ENCODE peak calls at places on chromosomes 3 and 15, in four cellular contexts. N is upper lobe of left lung, F is HAP-1, G is A549. X is an unnamed sample. For H3K9me3, the result is how much of the 10 kb centered on the place peaks cover.

GRCh38 chr3:24454393-24454792 is 40.3 kb downstream of the THRB start:
- DNase-seq in N (no peak), G (no peak), F (no peak), X (no peak)

GRCh38 chr3:194058189-194058571 is 77.8 kb upstream of the HES1 start:
- DNase-seq in F (peak), N (peak), G (no peak), X (no peak)

GRCh38 chr3:119301001-119301400 is 6.8 kb downstream of the ARHGAP31 start:
- DNase-seq in F (no peak), N (no peak), G (no peak), X (no peak)

GRCh38 chr3:123723527-123724168 is 138.8 kb upstream of the HACD2 start:
- DNase-seq in N (peak), G (peak), F (peak), X (peak)

GRCh38 chr15:48389701-48390143 is 58.5 kb downstream of the DUT start:
- DNase-seq in G (no peak), F (no peak), N (no peak), X (no peak)

GRCh38 chr15:56732135-56732880 is 1.0 kb downstream of the ZNF280D start:
- DNase-seq in F (no peak), N (no peak), G (peak), X (no peak)

GRCh38 chr15:75371486-75371885 is 3.1 kb upstream of the MAN2C1 start:
- DNase-seq in F (no peak), G (no peak), N (no peak), X (no peak)

GRCh38 chr3:132871956-132872355 is 149.7 kb upstream of the NPHP3 start:
- DNase-seq in N (no peak), F (no peak), G (no peak), X (no peak)

GRCh38 chr3:185693985-185694675 is 108.0 kb downstream of the SENP2 start:
- DNase-seq in F (no peak), G (no peak), N (no peak), X (no peak)

GRCh38 chr3:194112120-194113106 is 23.5 kb upstream of the HES1 start:
- DNase-seq in F (no peak), N (peak), G (peak), X (no peak)

GRCh38 chr3:178195824-178196223 is 340.4 kb upstream of the KCNMB2 start:
- DNase-seq in N (no peak), G (no peak), F (no peak), X (no peak)

GRCh38 chr3:42120866-42121265 is 29.7 kb downstream of the TRAK1 start:
- DNase-seq in N (peak), G (no peak), F (no peak), X (no peak)

GRCh38 chr15:80951941-80952340 is 37.7 kb downstream of the MESD start:
- DNase-seq in G (no peak), N (peak), F (no peak), X (no peak)

GRCh38 chr15:98657721-98658120 is 9.4 kb downstream of the IGF1R start:
- DNase-seq in F (no peak), N (no peak), G (no peak), X (no peak)

GRCh38 chr3:26438981-26439884 is 183.3 kb upstream of the LRRC3B start:
- DNase-seq in G (no peak), F (no peak), N (no peak), X (no peak)

GRCh38 chr15:87355946-87356345 is 900.6 kb downstream of the NTRK3 start:
- DNase-seq in N (no peak), F (no peak), G (no peak), X (no peak)

GRCh38 chr3:27127195-27127594 is 242.0 kb downstream of the NEK10 start:
- DNase-seq in N (no peak), G (no peak), F (no peak), X (no peak)

DNA sequence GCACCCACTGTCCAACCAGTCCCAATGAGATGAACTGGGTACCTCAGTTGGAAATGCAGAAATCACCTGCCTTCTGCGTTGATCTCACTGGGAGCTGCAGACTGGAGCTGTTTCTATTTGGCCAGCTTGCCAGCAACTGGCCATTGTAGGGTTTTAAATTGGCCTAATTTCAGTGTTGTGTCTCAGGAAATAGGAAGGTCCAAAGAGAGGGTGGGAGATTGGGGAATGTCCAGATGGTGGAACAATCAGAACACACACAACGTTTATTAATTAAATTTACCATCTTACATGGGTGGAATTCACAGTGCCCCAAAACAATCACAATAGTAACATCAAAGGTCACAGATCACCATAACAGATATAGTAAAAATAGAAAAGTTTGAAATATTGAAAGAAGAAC is 189.5 kb downstream of the ZNF385D start:
- DNase-seq in F (no peak), N (no peak), G (no peak), X (no peak)
- H3K9me3 ChIP-seq in F (under half), N (under half), G (under half), X (under half)

GRCh38 chr15:23561914-23562313 is 3.6 kb upstream of the MKRN3 start:
- DNase-seq in N (no peak), F (no peak), G (no peak), X (no peak)

GRCh38 chr15:23567921-23568320 is 2.4 kb downstream of the MKRN3 start:
- DNase-seq in N (no peak), F (no peak), G (no peak), X (no peak)

GRCh38 chr15:23566070-23567050 is 886 bp downstream of the MKRN3 start:
- DNase-seq in F (no peak), G (no peak), N (no peak), X (peak)

GRCh38 chr15:23564798-23565394 is 578 bp upstream of the MKRN3 start:
- DNase-seq in N (no peak), F (no peak), G (no peak), X (no peak)

DNA sequence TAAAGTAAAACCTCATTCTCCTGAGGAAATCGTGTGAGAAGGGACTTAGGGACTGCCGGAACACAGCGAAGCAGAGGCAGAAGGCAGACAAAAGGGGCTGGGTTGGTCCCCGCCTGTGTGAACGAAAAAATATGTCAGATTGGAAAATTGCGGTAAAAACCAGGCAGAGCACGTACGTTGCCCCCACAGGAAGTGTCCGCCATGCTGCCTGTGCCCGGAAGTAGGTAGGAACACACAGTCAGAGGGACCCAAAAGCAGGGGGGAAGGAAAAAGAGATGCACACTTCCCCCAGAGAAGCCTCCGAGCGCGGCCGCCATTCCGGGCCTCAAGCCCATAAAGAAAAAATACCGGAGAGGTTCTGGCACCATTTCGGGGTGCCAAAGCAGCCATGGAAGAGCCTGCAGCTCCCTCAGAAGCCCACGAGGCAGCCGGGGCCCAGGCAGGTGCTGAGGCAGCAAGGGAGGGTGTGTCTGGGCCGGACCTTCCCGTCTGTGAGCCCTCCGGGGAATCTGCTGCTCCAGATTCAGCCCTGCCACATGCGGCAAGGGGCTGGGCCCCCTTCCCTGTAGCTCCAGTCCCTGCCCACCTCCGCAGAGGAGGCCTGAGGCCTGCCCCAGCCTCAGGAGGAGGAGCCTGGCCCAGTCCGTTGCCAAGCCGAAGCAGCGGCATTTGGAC is at the start of gene MKRN3:
- DNase-seq in G (peak), F (no peak), N (no peak), X (no peak)
- H3K9me3 ChIP-seq in G (under half), F (under half), N (under half), X (under half)

GRCh38 chr15:26298666-26299065 is 435.5 kb upstream of the ATP10A start:
- DNase-seq in G (no peak), F (no peak), N (no peak), X (no peak)
- H3K9me3 ChIP-seq in G (under half), F (under half), N (under half), X (under half)

DNA sequence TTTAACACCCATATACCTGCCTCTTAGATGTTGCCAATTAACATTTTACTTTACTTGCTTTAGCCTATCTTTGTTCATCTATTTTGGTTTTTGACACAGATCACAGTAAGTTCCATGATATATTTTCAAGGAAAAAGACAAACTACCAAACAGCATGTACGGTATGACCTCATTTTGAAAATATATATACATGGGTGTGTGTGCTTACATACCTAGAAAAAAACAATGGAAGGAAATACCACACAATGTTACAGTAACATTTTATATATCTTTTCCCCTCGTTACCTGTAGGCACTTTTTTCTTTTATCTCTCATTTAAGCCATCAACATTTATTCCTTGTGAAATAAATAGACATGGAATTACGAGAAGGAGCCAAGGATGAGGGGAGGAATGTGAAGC is 170.0 kb downstream of the FOXP1 start:
- DNase-seq in G (no peak), F (no peak), N (no peak), X (no peak)
- H3K9me3 ChIP-seq in G (under half), F (under half), N (under half), X (under half)

DNA sequence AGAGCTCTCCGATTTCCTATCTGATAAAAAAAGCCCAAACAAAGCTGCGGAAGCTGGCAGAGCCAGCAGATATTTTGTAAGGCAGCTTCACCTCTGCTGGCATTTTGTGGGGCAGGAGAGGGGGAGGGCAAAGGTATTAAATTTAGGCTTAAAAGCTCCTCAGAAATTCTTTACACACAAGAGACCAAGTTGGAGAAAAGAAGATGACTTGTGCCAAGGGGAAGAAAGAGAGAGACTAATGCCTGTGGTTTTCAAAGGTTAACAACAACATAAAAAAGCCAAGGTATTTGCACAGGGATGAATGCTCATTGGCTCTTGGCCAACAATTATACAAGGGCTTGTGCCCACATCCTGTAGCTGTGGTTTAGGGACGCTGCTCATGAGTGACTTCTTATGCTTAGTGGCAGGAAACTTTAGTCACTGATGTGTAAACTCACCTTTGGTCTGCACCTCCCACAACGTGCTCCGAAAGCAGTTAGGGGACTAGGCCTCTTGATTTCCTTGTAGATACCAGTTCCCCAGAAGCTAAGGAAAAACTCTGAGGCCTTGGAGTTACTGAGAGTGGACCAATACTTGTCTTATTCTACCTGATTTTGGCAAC is 152.9 kb downstream of the TPRG1 start:
- DNase-seq in F (no peak), N (peak), G (peak), X (peak)
- H3K9me3 ChIP-seq in F (under half), N (under half), G (under half), X (under half)